ENCODE peak calls at places on chromosomes 3 and 15, in eight cellular contexts. V is endothelial cell, T is B cell, U is upper lobe of right lung, C is GM10248, B is cardiac muscle cell, R is psoas muscle, I is natural killer cell. L is an unnamed sample.

GRCh38 chr15:88769161-88769971 is 33.9 kb upstream of the ACAN start:
- DNase-seq in V (peak), U (no peak), T (no peak), I (no peak), C (no peak), R (no peak), B (no peak), L (no peak)

GRCh38 chr15:66865622-66866611 is 163.9 kb downstream of the SMAD6 start:
- DNase-seq in B (no peak), T (peak), I (no peak), V (no peak), R (no peak), C (peak), U (no peak), L (no peak)

GRCh38 chr15:63439536-63440264 is 58.1 kb upstream of the CA12 start:
- DNase-seq in U (no peak), B (no peak), I (no peak), C (no peak), R (no peak), V (no peak), T (no peak), L (no peak)

GRCh38 chr15:49847937-49848823 is 227.3 kb downstream of the DTWD1 start:
- DNase-seq in C (no peak), I (no peak), T (no peak), B (no peak), R (no peak), V (no peak), U (no peak), L (no peak)

GRCh38 chr3:45608885-45609284 is 14.3 kb downstream of the LIMD1 start:
- DNase-seq in R (no peak), T (no peak), C (no peak), U (no peak), V (no peak), B (no peak), I (no peak), L (no peak)

GRCh38 chr3:149843502-149843901 is 30.5 kb downstream of the RNF13 start:
- DNase-seq in I (no peak), V (no peak), C (no peak), R (no peak), T (no peak), B (no peak), U (no peak), L (no peak)

GRCh38 chr3:14797731-14798130 is 21.0 kb upstream of the FGD5 start:
- DNase-seq in R (no peak), U (peak), V (no peak), T (no peak), C (no peak), I (no peak), B (no peak), L (no peak)

GRCh38 chr15:71313806-71314205 is 198.5 kb downstream of the THSD4 start:
- DNase-seq in R (no peak), V (no peak), I (no peak), C (no peak), B (no peak), U (no peak), T (no peak), L (no peak)

GRCh38 chr3:16550305-16550675 is 36.8 kb upstream of the RFTN1 start:
- DNase-seq in B (no peak), V (peak), T (no peak), I (no peak), C (no peak), U (no peak), R (no peak), L (no peak)

GRCh38 chr3:114903213-114903612 is 243.9 kb downstream of the ZBTB20 start:
- DNase-seq in R (no peak), V (no peak), I (no peak), U (no peak), C (no peak), T (no peak), B (no peak), L (no peak)

GRCh38 chr15:65766422-65767263 is 25.4 kb downstream of the DENND4A start:
- DNase-seq in V (no peak), C (no peak), I (no peak), R (no peak), U (no peak), B (no peak), T (no peak), L (no peak)

GRCh38 chr3:25297667-25298585 is 130.1 kb upstream of the RARB start:
- DNase-seq in B (no peak), V (no peak), I (no peak), C (no peak), T (no peak), R (no peak), U (no peak), L (no peak)

GRCh38 chr3:192847918-192848317 is 69.7 kb downstream of the MB21D2 start:
- DNase-seq in B (no peak), R (no peak), U (no peak), I (no peak), V (no peak), T (no peak), C (no peak), L (no peak)

GRCh38 chr3:53045784-53046170 is at the start of gene SFMBT1:
- DNase-seq in C (peak), U (peak), I (peak), R (peak), B (peak), T (peak), V (peak), L (peak)

GRCh38 chr3:42078686-42079085 is 12.5 kb upstream of the TRAK1 start:
- DNase-seq in V (no peak), B (no peak), U (no peak), C (no peak), R (no peak), I (no peak), T (no peak), L (no peak)

GRCh38 chr15:63880744-63881143 is 47.0 kb upstream of the HERC1 start:
- DNase-seq in V (no peak), B (no peak), I (no peak), U (no peak), T (no peak), C (no peak), R (no peak), L (no peak)

GRCh38 chr3:44045476-44046275 is 196.0 kb upstream of the TOPAZ1 start:
- DNase-seq in R (no peak), U (no peak), C (peak), T (peak), I (no peak), B (no peak), V (no peak), L (no peak)

DNA sequence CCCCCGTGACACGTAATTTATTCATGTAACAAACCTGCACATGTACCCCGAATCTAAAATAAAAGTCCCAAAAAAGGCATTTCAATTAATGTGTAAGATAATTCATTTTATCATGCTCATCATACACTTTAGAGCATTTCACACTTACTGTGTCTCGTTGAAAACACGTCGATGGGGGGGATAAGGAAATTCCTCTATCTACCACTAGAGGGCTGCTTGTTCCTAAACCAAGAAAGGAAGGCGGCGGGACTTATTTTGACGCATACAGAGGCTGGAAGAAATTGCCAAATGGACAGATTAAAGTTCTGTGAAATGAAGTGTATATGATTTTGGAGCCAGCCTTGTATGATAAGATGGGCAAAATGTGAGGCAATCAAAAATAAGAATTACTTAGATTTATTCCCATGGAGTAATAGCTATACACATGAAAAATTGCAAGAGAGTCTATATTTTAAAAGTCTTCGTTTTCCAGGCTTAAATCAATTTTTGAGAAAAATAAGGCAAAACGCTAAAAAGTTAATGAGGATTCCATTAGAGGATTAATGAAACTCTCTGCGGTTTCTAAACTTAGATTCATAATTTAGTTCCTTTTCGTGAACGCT is 346.8 kb downstream of the CNTN3 start:
- DNase-seq in T (no peak), B (peak), U (no peak), I (no peak), V (peak), R (no peak), C (peak), L (no peak)
- TF ChIP-seq CTCF in T (peak), B (peak), U (peak), I (peak), V (peak), R (peak), C (peak), L (peak)

GRCh38 chr15:53038542-53038941 is 248.4 kb upstream of the ONECUT1 start:
- DNase-seq in V (no peak), U (no peak), B (no peak), R (no peak), T (no peak), I (no peak), C (no peak), L (no peak)

GRCh38 chr15:53033709-53034108 is 243.6 kb upstream of the ONECUT1 start:
- DNase-seq in V (no peak), B (no peak), C (no peak), U (no peak), R (no peak), I (no peak), T (no peak), L (no peak)

GRCh38 chr15:53034767-53035245 is 244.7 kb upstream of the ONECUT1 start:
- DNase-seq in C (no peak), U (no peak), T (no peak), I (no peak), V (no peak), R (no peak), B (no peak), L (no peak)

GRCh38 chr15:53037904-53038303 is 247.8 kb upstream of the ONECUT1 start:
- DNase-seq in T (no peak), U (no peak), I (no peak), R (no peak), B (no peak), C (no peak), V (no peak), L (no peak)

GRCh38 chr15:53036641-53037040 is 246.5 kb upstream of the ONECUT1 start:
- DNase-seq in V (no peak), I (no peak), C (no peak), U (no peak), B (no peak), T (no peak), R (no peak), L (no peak)
- TF ChIP-seq CTCF in V (no peak), I (no peak), C (no peak), U (no peak), B (no peak), T (no peak), R (no peak), L (no peak)

DNA sequence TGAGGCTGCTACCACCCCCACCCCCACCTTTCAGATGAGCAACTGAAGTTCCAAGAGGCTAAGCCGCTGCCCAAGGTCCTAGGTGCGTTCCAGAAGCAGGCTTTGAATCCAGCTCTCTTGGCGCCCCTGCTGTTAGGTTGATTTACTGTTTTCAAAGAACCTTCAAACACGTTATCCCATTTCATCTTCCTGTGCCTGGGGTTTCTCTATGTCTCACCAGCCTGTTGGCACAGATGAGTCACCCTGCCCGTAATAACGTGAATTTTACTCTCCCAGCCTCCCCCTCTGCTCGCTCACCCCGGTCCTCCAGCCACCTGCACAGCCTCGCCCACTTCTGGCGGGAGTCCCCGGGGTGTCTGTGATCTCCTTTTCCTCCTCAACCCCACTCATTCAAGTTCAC is 13.1 kb upstream of the TSEN2 start:
- DNase-seq in T (no peak), R (no peak), I (no peak), B (no peak), U (no peak), V (no peak), C (no peak), L (no peak)
- TF ChIP-seq CTCF in T (no peak), R (no peak), I (no peak), B (no peak), U (no peak), V (no peak), C (no peak), L (peak)

DNA sequence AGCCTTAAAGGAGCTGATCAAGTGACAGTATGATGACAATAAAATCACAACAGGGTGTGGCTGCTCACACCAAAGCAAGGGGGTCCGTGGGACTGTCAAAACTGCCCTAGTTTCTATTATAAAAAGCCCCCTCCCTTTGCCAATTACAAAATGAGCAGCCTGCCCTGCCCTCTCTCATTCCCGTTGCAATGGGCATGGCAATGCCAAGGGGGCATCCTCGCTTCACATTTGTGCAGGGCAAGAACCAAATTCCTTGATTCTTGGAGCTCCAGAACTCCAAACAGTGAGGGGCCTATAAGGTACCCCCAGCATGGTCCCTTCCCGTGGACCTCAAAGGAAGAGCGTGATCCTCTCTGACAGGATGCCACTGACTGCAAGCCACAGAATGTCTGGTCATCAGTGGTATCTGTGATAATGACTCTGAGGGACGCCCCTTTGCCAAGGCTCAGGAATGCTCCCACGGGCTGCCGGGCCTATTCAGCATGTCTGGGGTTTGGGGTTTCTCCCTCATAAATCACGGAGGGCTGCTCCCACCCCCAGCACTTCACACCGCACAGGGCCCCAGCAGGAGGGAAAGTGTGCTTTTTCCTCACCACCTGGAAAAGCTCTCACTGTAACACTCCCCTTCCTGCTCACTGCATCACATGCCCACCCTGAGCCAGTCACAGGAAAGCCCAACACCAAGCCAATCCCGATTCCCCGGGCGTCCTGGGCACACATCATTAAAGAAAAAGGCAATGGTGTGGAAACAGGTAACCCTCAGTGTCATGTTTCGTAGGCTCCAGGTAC is 105.1 kb upstream of the TRPM1 start:
- DNase-seq in I (no peak), C (no peak), B (no peak), T (no peak), R (no peak), V (no peak), U (no peak), L (no peak)
- TF ChIP-seq CTCF in I (no peak), C (no peak), B (no peak), T (no peak), R (no peak), V (no peak), U (peak), L (no peak)

DNA sequence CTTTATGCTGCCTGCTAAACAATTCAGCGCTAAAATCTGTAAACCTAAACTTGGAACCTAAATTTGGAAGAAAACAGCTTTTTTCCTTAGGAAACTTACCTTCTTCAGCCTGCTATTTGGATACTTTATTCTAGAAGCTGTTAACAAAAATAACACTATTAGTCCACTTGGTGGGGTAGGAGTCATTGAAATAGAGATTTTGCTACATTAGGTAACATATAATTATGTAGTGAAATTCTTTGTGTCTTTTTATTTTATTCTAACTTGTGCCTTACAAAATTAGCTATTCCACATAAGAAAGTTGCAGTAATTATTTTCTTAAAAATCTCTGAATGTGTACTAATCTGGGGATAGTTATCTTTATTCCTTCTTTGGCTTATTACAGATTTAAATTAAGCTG is 360.4 kb upstream of the ROBO2 start:
- DNase-seq in R (no peak), B (no peak), I (no peak), T (no peak), U (no peak), C (no peak), V (no peak), L (no peak)
- TF ChIP-seq CTCF in R (no peak), B (no peak), I (no peak), T (no peak), U (no peak), C (no peak), V (no peak), L (peak)

DNA sequence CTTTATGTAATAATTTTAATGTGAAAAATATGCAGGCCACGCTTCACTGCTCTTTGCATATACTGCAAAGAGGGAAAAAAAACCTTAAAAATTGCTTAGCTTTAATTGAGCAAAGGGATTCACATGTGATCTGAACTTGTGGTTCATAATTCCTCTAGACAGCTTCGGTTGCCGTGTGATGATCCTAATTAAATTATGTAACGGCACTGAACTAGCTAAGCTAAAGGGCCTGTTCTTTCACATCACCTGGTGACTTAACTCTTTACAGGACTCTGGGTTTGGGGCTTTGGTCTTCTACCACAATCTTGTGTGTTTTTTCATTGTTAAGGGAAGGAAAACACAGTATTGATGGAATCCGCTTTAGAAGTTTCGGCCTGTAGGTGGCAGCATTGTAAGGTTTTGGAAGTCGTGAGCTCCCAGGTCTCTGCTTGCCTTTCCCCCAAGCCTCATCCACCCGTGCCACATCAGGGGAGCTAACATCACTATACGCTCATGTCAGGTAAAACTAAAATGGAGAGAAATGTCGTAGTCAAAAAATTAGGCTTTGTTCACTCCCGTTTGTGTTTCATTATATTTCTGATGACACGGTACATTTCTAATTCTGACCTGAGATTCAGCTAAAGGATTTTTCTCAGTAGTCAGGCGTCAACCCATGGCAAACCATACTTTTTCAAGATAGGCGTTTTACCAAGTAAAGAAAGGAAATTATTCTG is 205.6 kb upstream of the DPH6 start:
- DNase-seq in V (peak), R (peak), B (peak), I (no peak), T (no peak), U (no peak), C (peak), L (peak)
- TF ChIP-seq CTCF in V (peak), R (peak), B (peak), I (peak), T (peak), U (peak), C (peak), L (peak)

DNA sequence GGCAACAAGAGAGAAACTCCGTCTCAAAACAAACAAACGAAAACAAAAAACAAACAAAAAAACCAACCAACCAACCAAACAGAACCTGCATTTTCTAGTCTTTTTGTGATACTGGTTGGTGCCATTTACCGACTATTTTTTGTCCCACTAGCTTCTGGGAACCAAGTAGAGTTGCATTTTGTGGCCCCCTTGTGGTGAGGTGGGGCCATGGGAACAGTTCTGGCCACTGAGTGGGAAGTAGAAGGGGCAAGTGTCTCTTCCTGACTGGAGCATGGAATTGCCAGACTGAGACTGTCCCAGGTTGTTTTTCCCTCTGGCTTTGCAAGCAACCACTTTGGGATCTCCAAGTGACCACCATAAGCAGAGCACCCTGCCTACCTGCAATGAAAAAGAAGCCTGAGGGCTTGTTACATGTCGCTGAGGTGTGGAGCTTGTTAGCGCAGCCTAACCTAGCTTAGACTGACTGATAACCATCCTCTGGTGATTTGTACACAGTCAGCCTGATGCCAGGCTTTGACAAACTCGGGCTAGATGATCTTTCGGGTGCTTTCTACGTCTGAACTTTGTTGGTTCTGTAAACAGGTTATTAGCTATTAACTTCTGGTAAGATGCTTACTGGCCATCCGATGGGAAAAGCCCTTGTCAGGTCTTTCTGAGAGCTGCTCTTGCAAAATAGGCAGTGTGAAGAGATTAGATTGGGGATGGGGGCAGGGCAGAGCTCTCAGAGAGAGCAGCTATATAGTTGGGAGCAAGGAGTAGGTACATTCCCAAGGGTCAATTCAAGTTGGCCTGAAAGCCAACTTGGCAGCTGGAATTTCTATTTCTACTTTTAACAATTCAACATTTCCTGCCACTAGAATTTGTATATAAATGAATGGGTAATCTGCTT is 172.2 kb downstream of the SSR3 start:
- DNase-seq in V (peak), B (peak), C (peak), R (no peak), I (no peak), T (no peak), U (no peak), L (no peak)
- TF ChIP-seq CTCF in V (peak), B (peak), C (peak), R (peak), I (peak), T (peak), U (peak), L (peak)

DNA sequence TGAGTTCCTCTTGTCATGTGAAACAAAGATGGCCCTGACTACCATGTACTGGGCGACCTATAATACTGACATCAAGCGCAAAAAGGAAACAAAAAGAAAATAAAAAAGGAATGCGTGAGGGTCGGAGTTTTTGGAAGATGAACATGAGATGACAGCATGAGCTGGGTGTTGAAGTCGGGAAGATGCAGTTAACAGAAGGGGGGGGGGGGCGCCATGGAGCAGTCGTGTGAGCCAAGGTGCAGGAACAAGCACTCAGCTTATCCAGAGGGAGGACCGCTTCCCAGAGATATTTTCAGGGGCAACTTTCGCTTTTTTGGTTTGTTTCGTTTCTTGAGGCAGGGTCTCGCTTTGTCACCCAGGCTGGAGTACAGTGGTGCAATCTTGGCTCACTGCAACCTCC is 110.2 kb downstream of the RORA start:
- DNase-seq in R (no peak), V (no peak), U (no peak), T (no peak), I (no peak), B (no peak), C (no peak), L (no peak)
- TF ChIP-seq CTCF in R (peak), V (no peak), U (no peak), T (no peak), I (no peak), B (peak), C (no peak), L (peak)

GRCh38 chr15:27527490-27528067 is 556.6 kb downstream of the GABRG3 start:
- DNase-seq in I (no peak), V (no peak), U (no peak), B (no peak), T (no peak), C (no peak), R (no peak), L (no peak)
- TF ChIP-seq CTCF in I (no peak), V (peak), U (no peak), B (no peak), T (no peak), C (no peak), R (no peak), L (peak)

L was measured in progenitor cell of endocrine pancreas.